ENCODE peak calls at places on chromosomes 2 and 18, in ten cellular contexts. One of them, this sample, is unnamed.

GRCh38 chr2:197174539-197175094 is 136.0 kb downstream of the ANKRD44 start:
- DNase-seq in body of pancreas: peak
- DNase-seq in tibial artery: no peak
- DNase-seq in RPMI7951: no peak
- DNase-seq in neural crest cell: no peak
- DNase-seq in EL: peak
- DNase-seq in BE2C: no peak
- DNase-seq in NB4: no peak
- DNase-seq in HEK293T: no peak
- DNase-seq in activated CD8-positive, alpha-beta memory T cell treated with anti-CD3 and anti-CD28 coated beads, Interleukin-2, amount 50 U/mL, for 48 hours: no peak
- DNase-seq in this sample: no peak

GRCh38 chr2:85545780-85546240 is 6.8 kb downstream of the MAT2A start:
- DNase-seq in BE2C: no peak
- DNase-seq in activated CD8-positive, alpha-beta memory T cell treated with anti-CD3 and anti-CD28 coated beads, Interleukin-2, amount 50 U/mL, for 48 hours: no peak
- DNase-seq in neural crest cell: no peak
- DNase-seq in HEK293T: no peak
- DNase-seq in tibial artery: no peak
- DNase-seq in NB4: peak
- DNase-seq in EL: peak
- DNase-seq in RPMI7951: no peak
- DNase-seq in body of pancreas: no peak
- DNase-seq in this sample: no peak

GRCh38 chr2:7673843-7674242 is 756.6 kb downstream of the RNF144A start:
- DNase-seq in BE2C: no peak
- DNase-seq in body of pancreas: no peak
- DNase-seq in RPMI7951: peak
- DNase-seq in tibial artery: no peak
- DNase-seq in EL: no peak
- DNase-seq in activated CD8-positive, alpha-beta memory T cell treated with anti-CD3 and anti-CD28 coated beads, Interleukin-2, amount 50 U/mL, for 48 hours: no peak
- DNase-seq in HEK293T: no peak
- DNase-seq in neural crest cell: no peak
- DNase-seq in NB4: no peak
- DNase-seq in this sample: no peak

GRCh38 chr2:190641469-190641868 is 7.4 kb upstream of the NAB1 start:
- DNase-seq in body of pancreas: no peak
- DNase-seq in tibial artery: no peak
- DNase-seq in neural crest cell: no peak
- DNase-seq in HEK293T: no peak
- DNase-seq in NB4: no peak
- DNase-seq in BE2C: no peak
- DNase-seq in EL: no peak
- DNase-seq in activated CD8-positive, alpha-beta memory T cell treated with anti-CD3 and anti-CD28 coated beads, Interleukin-2, amount 50 U/mL, for 48 hours: no peak
- DNase-seq in RPMI7951: no peak
- DNase-seq in this sample: no peak

GRCh38 chr2:54497738-54498680 is 41.9 kb downstream of the SPTBN1 start:
- DNase-seq in BE2C: peak
- DNase-seq in tibial artery: no peak
- DNase-seq in neural crest cell: no peak
- DNase-seq in NB4: peak
- DNase-seq in RPMI7951: peak
- DNase-seq in activated CD8-positive, alpha-beta memory T cell treated with anti-CD3 and anti-CD28 coated beads, Interleukin-2, amount 50 U/mL, for 48 hours: no peak
- DNase-seq in EL: peak
- DNase-seq in body of pancreas: peak
- DNase-seq in HEK293T: peak
- DNase-seq in this sample: no peak

GRCh38 chr18:2846241-2846637 is 567 bp upstream of the EMILIN2 start:
- DNase-seq in tibial artery: no peak
- DNase-seq in NB4: peak
- DNase-seq in EL: peak
- DNase-seq in HEK293T: peak
- DNase-seq in RPMI7951: peak
- DNase-seq in body of pancreas: no peak
- DNase-seq in activated CD8-positive, alpha-beta memory T cell treated with anti-CD3 and anti-CD28 coated beads, Interleukin-2, amount 50 U/mL, for 48 hours: no peak
- DNase-seq in neural crest cell: no peak
- DNase-seq in BE2C: no peak
- DNase-seq in this sample: no peak

GRCh38 chr2:118846667-118847446 is 591 bp downstream of the EN1 start:
- DNase-seq in activated CD8-positive, alpha-beta memory T cell treated with anti-CD3 and anti-CD28 coated beads, Interleukin-2, amount 50 U/mL, for 48 hours: no peak
- DNase-seq in NB4: no peak
- DNase-seq in body of pancreas: no peak
- DNase-seq in BE2C: no peak
- DNase-seq in neural crest cell: no peak
- DNase-seq in HEK293T: peak
- DNase-seq in RPMI7951: no peak
- DNase-seq in tibial artery: no peak
- DNase-seq in EL: no peak
- DNase-seq in this sample: peak

GRCh38 chr2:185472574-185472973 is 266.0 kb upstream of the FSIP2 start:
- DNase-seq in NB4: no peak
- DNase-seq in BE2C: no peak
- DNase-seq in HEK293T: no peak
- DNase-seq in activated CD8-positive, alpha-beta memory T cell treated with anti-CD3 and anti-CD28 coated beads, Interleukin-2, amount 50 U/mL, for 48 hours: no peak
- DNase-seq in EL: no peak
- DNase-seq in body of pancreas: no peak
- DNase-seq in neural crest cell: no peak
- DNase-seq in RPMI7951: no peak
- DNase-seq in tibial artery: no peak
- DNase-seq in this sample: no peak

GRCh38 chr2:12579018-12579417 is 137.7 kb upstream of the TRIB2 start:
- DNase-seq in RPMI7951: peak
- DNase-seq in tibial artery: no peak
- DNase-seq in activated CD8-positive, alpha-beta memory T cell treated with anti-CD3 and anti-CD28 coated beads, Interleukin-2, amount 50 U/mL, for 48 hours: no peak
- DNase-seq in EL: no peak
- DNase-seq in body of pancreas: no peak
- DNase-seq in BE2C: no peak
- DNase-seq in HEK293T: no peak
- DNase-seq in neural crest cell: no peak
- DNase-seq in NB4: no peak
- DNase-seq in this sample: no peak

GRCh38 chr2:120205901-120206581 is 17.2 kb downstream of the TMEM185B start:
- DNase-seq in RPMI7951: peak
- DNase-seq in BE2C: peak
- DNase-seq in tibial artery: no peak
- DNase-seq in body of pancreas: no peak
- DNase-seq in activated CD8-positive, alpha-beta memory T cell treated with anti-CD3 and anti-CD28 coated beads, Interleukin-2, amount 50 U/mL, for 48 hours: peak
- DNase-seq in neural crest cell: peak
- DNase-seq in EL: peak
- DNase-seq in NB4: peak
- DNase-seq in HEK293T: peak
- DNase-seq in this sample: no peak

GRCh38 chr2:212015588-212015987 is 523.0 kb downstream of the ERBB4 start:
- DNase-seq in HEK293T: no peak
- DNase-seq in RPMI7951: no peak
- DNase-seq in EL: no peak
- DNase-seq in neural crest cell: no peak
- DNase-seq in BE2C: no peak
- DNase-seq in activated CD8-positive, alpha-beta memory T cell treated with anti-CD3 and anti-CD28 coated beads, Interleukin-2, amount 50 U/mL, for 48 hours: no peak
- DNase-seq in body of pancreas: no peak
- DNase-seq in tibial artery: no peak
- DNase-seq in NB4: no peak
- DNase-seq in this sample: no peak

GRCh38 chr2:115443550-115444185 is 1001.2 kb downstream of the DPP10 start:
- DNase-seq in HEK293T: no peak
- DNase-seq in tibial artery: no peak
- DNase-seq in RPMI7951: no peak
- DNase-seq in neural crest cell: no peak
- DNase-seq in BE2C: no peak
- DNase-seq in body of pancreas: no peak
- DNase-seq in EL: no peak
- DNase-seq in activated CD8-positive, alpha-beta memory T cell treated with anti-CD3 and anti-CD28 coated beads, Interleukin-2, amount 50 U/mL, for 48 hours: no peak
- DNase-seq in NB4: no peak
- DNase-seq in this sample: no peak

GRCh38 chr2:231928901-231929725 is 2.9 kb upstream of the NPPC start:
- DNase-seq in EL: no peak
- DNase-seq in BE2C: no peak
- DNase-seq in HEK293T: no peak
- DNase-seq in activated CD8-positive, alpha-beta memory T cell treated with anti-CD3 and anti-CD28 coated beads, Interleukin-2, amount 50 U/mL, for 48 hours: peak
- DNase-seq in neural crest cell: no peak
- DNase-seq in tibial artery: peak
- DNase-seq in body of pancreas: no peak
- DNase-seq in RPMI7951: no peak
- DNase-seq in NB4: no peak
- DNase-seq in this sample: no peak

GRCh38 chr18:33944493-33944892 is 280.2 kb downstream of the NOL4 start:
- DNase-seq in RPMI7951: no peak
- DNase-seq in body of pancreas: no peak
- DNase-seq in EL: no peak
- DNase-seq in tibial artery: no peak
- DNase-seq in activated CD8-positive, alpha-beta memory T cell treated with anti-CD3 and anti-CD28 coated beads, Interleukin-2, amount 50 U/mL, for 48 hours: no peak
- DNase-seq in NB4: no peak
- DNase-seq in HEK293T: no peak
- DNase-seq in BE2C: no peak
- DNase-seq in neural crest cell: no peak
- DNase-seq in this sample: no peak

GRCh38 chr2:88874063-88874657 is 182.7 kb downstream of the RPIA start:
- DNase-seq in RPMI7951: peak
- DNase-seq in tibial artery: no peak
- DNase-seq in body of pancreas: peak
- DNase-seq in activated CD8-positive, alpha-beta memory T cell treated with anti-CD3 and anti-CD28 coated beads, Interleukin-2, amount 50 U/mL, for 48 hours: no peak
- DNase-seq in NB4: peak
- DNase-seq in HEK293T: peak
- DNase-seq in neural crest cell: peak
- DNase-seq in EL: peak
- DNase-seq in BE2C: peak
- DNase-seq in this sample: peak

GRCh38 chr2:68379184-68379708 is 14.2 kb downstream of the PLEK start:
- DNase-seq in NB4: no peak
- DNase-seq in body of pancreas: no peak
- DNase-seq in activated CD8-positive, alpha-beta memory T cell treated with anti-CD3 and anti-CD28 coated beads, Interleukin-2, amount 50 U/mL, for 48 hours: no peak
- DNase-seq in neural crest cell: no peak
- DNase-seq in HEK293T: no peak
- DNase-seq in EL: no peak
- DNase-seq in RPMI7951: no peak
- DNase-seq in BE2C: no peak
- DNase-seq in tibial artery: no peak
- DNase-seq in this sample: no peak

GRCh38 chr2:232368311-232368731 is 10.2 kb upstream of the ALPP start:
- DNase-seq in activated CD8-positive, alpha-beta memory T cell treated with anti-CD3 and anti-CD28 coated beads, Interleukin-2, amount 50 U/mL, for 48 hours: no peak
- DNase-seq in RPMI7951: no peak
- DNase-seq in body of pancreas: no peak
- DNase-seq in neural crest cell: no peak
- DNase-seq in tibial artery: no peak
- DNase-seq in HEK293T: no peak
- DNase-seq in EL: peak
- DNase-seq in BE2C: no peak
- DNase-seq in NB4: no peak
- DNase-seq in this sample: no peak

GRCh38 chr18:22624171-22624570 is 206.5 kb upstream of the CTAGE1 start:
- DNase-seq in NB4: no peak
- DNase-seq in neural crest cell: no peak
- DNase-seq in body of pancreas: no peak
- DNase-seq in BE2C: no peak
- DNase-seq in EL: no peak
- DNase-seq in HEK293T: no peak
- DNase-seq in RPMI7951: no peak
- DNase-seq in tibial artery: no peak
- DNase-seq in activated CD8-positive, alpha-beta memory T cell treated with anti-CD3 and anti-CD28 coated beads, Interleukin-2, amount 50 U/mL, for 48 hours: no peak
- DNase-seq in this sample: no peak

GRCh38 chr18:79460445-79461300 is 64.9 kb downstream of the NFATC1 start:
- DNase-seq in BE2C: no peak
- DNase-seq in RPMI7951: no peak
- DNase-seq in tibial artery: no peak
- DNase-seq in neural crest cell: no peak
- DNase-seq in body of pancreas: no peak
- DNase-seq in HEK293T: no peak
- DNase-seq in EL: no peak
- DNase-seq in activated CD8-positive, alpha-beta memory T cell treated with anti-CD3 and anti-CD28 coated beads, Interleukin-2, amount 50 U/mL, for 48 hours: no peak
- DNase-seq in NB4: no peak
- DNase-seq in this sample: no peak

GRCh38 chr2:13558368-13558767 is 841.6 kb downstream of the TRIB2 start:
- DNase-seq in activated CD8-positive, alpha-beta memory T cell treated with anti-CD3 and anti-CD28 coated beads, Interleukin-2, amount 50 U/mL, for 48 hours: no peak
- DNase-seq in HEK293T: no peak
- DNase-seq in neural crest cell: no peak
- DNase-seq in RPMI7951: peak
- DNase-seq in EL: no peak
- DNase-seq in NB4: peak
- DNase-seq in tibial artery: no peak
- DNase-seq in BE2C: no peak
- DNase-seq in body of pancreas: peak
- DNase-seq in this sample: no peak

GRCh38 chr2:177772529-177772928 is 300.0 kb downstream of the PDE11A start:
- DNase-seq in body of pancreas: no peak
- DNase-seq in RPMI7951: peak
- DNase-seq in HEK293T: no peak
- DNase-seq in BE2C: peak
- DNase-seq in activated CD8-positive, alpha-beta memory T cell treated with anti-CD3 and anti-CD28 coated beads, Interleukin-2, amount 50 U/mL, for 48 hours: no peak
- DNase-seq in tibial artery: no peak
- DNase-seq in NB4: peak
- DNase-seq in neural crest cell: no peak
- DNase-seq in EL: peak
- DNase-seq in this sample: peak

GRCh38 chr2:227095346-227095745 is 68.7 kb downstream of the COL4A4 start:
- DNase-seq in body of pancreas: no peak
- DNase-seq in HEK293T: no peak
- DNase-seq in neural crest cell: no peak
- DNase-seq in BE2C: no peak
- DNase-seq in EL: no peak
- DNase-seq in NB4: no peak
- DNase-seq in activated CD8-positive, alpha-beta memory T cell treated with anti-CD3 and anti-CD28 coated beads, Interleukin-2, amount 50 U/mL, for 48 hours: no peak
- DNase-seq in tibial artery: no peak
- DNase-seq in RPMI7951: no peak
- DNase-seq in this sample: no peak

GRCh38 chr18:48073231-48073930 is 142.9 kb upstream of the SMAD2 start:
- DNase-seq in body of pancreas: no peak
- DNase-seq in neural crest cell: no peak
- DNase-seq in tibial artery: peak
- DNase-seq in HEK293T: no peak
- DNase-seq in NB4: no peak
- DNase-seq in BE2C: peak
- DNase-seq in activated CD8-positive, alpha-beta memory T cell treated with anti-CD3 and anti-CD28 coated beads, Interleukin-2, amount 50 U/mL, for 48 hours: no peak
- DNase-seq in EL: no peak
- DNase-seq in RPMI7951: no peak
- DNase-seq in this sample: no peak

GRCh38 chr2:217662984-217663602 is 339.7 kb downstream of the TNS1 start:
- DNase-seq in EL: peak
- DNase-seq in NB4: no peak
- DNase-seq in body of pancreas: no peak
- DNase-seq in HEK293T: no peak
- DNase-seq in neural crest cell: no peak
- DNase-seq in BE2C: no peak
- DNase-seq in tibial artery: no peak
- DNase-seq in RPMI7951: no peak
- DNase-seq in activated CD8-positive, alpha-beta memory T cell treated with anti-CD3 and anti-CD28 coated beads, Interleukin-2, amount 50 U/mL, for 48 hours: no peak
- DNase-seq in this sample: no peak

GRCh38 chr2:25122367-25122766 is 46.0 kb downstream of the POMC start:
- DNase-seq in EL: no peak
- DNase-seq in NB4: no peak
- DNase-seq in HEK293T: no peak
- DNase-seq in BE2C: no peak
- DNase-seq in tibial artery: no peak
- DNase-seq in body of pancreas: no peak
- DNase-seq in neural crest cell: no peak
- DNase-seq in activated CD8-positive, alpha-beta memory T cell treated with anti-CD3 and anti-CD28 coated beads, Interleukin-2, amount 50 U/mL, for 48 hours: no peak
- DNase-seq in RPMI7951: no peak
- DNase-seq in this sample: no peak

GRCh38 chr2:212098966-212099365 is 439.6 kb downstream of the ERBB4 start:
- DNase-seq in BE2C: no peak
- DNase-seq in tibial artery: no peak
- DNase-seq in body of pancreas: no peak
- DNase-seq in EL: no peak
- DNase-seq in NB4: no peak
- DNase-seq in neural crest cell: no peak
- DNase-seq in RPMI7951: no peak
- DNase-seq in HEK293T: no peak
- DNase-seq in activated CD8-positive, alpha-beta memory T cell treated with anti-CD3 and anti-CD28 coated beads, Interleukin-2, amount 50 U/mL, for 48 hours: no peak
- DNase-seq in this sample: no peak

GRCh38 chr2:161722547-161723503 is 98.6 kb downstream of the SLC4A10 start:
- DNase-seq in tibial artery: no peak
- DNase-seq in body of pancreas: no peak
- DNase-seq in BE2C: no peak
- DNase-seq in neural crest cell: no peak
- DNase-seq in activated CD8-positive, alpha-beta memory T cell treated with anti-CD3 and anti-CD28 coated beads, Interleukin-2, amount 50 U/mL, for 48 hours: no peak
- DNase-seq in HEK293T: no peak
- DNase-seq in EL: no peak
- DNase-seq in NB4: no peak
- DNase-seq in RPMI7951: no peak
- DNase-seq in this sample: no peak

GRCh38 chr2:232386490-232386739 is 7.9 kb downstream of the ALPP start:
- DNase-seq in neural crest cell: no peak
- DNase-seq in BE2C: no peak
- DNase-seq in activated CD8-positive, alpha-beta memory T cell treated with anti-CD3 and anti-CD28 coated beads, Interleukin-2, amount 50 U/mL, for 48 hours: no peak
- DNase-seq in RPMI7951: no peak
- DNase-seq in EL: no peak
- DNase-seq in NB4: no peak
- DNase-seq in HEK293T: no peak
- DNase-seq in body of pancreas: no peak
- DNase-seq in tibial artery: no peak
- DNase-seq in this sample: no peak